ENCODE peak calls at places on chromosomes 7 and 10, in ten cellular contexts. I, C, J, U, M, X, F, Q, T and D are unnamed samples.

GRCh38 chr10:118924493-118924892 is 105.0 kb upstream of the NANOS1 start:
- DNase-seq in I (no peak), C (no peak), J (no peak), U (no peak), M (no peak), X (peak), F (no peak), Q (no peak), T (no peak), D (no peak)

GRCh38 chr10:48404646-48405045 is 98.2 kb downstream of the MAPK8 start:
- DNase-seq in I (no peak), C (no peak), J (no peak), U (no peak), M (no peak), X (no peak), F (no peak), Q (no peak), T (no peak), D (no peak)

GRCh38 chr7:29308424-29308823 is 113.8 kb downstream of the CHN2 start:
- DNase-seq in I (no peak), C (no peak), J (no peak), U (no peak), M (no peak), X (no peak), F (no peak), Q (no peak), T (no peak), D (no peak)

GRCh38 chr10:114021135-114021534 is 22.5 kb upstream of the ADRB1 start:
- DNase-seq in I (no peak), C (no peak), J (no peak), U (no peak), M (peak), X (no peak), F (no peak), Q (no peak), T (peak), D (no peak)

GRCh38 chr7:1476859-1477258 is 17.6 kb upstream of the MICALL2 start:
- DNase-seq in I (no peak), C (no peak), J (no peak), U (no peak), M (no peak), X (no peak), F (no peak), Q (no peak), T (no peak), D (no peak)

GRCh38 chr7:1361016-1361755 is 98.1 kb downstream of the MICALL2 start:
- DNase-seq in I (no peak), C (no peak), J (no peak), U (peak), M (no peak), X (no peak), F (no peak), Q (no peak), T (no peak), D (no peak)

GRCh38 chr7:87534072-87534471 is 58.6 kb upstream of the ABCB4 start:
- DNase-seq in I (no peak), C (no peak), J (no peak), U (no peak), M (no peak), X (no peak), F (no peak), Q (no peak), T (no peak), D (no peak)

GRCh38 chr7:137967143-137968018 is 34.5 kb downstream of the CREB3L2 start:
- DNase-seq in I (no peak), C (no peak), J (no peak), U (no peak), M (no peak), X (no peak), F (no peak), Q (no peak), T (no peak), D (no peak)

GRCh38 chr10:28111712-28112111 is 112.8 kb upstream of the ODAD2 start:
- DNase-seq in I (no peak), C (no peak), J (no peak), U (no peak), M (no peak), X (no peak), F (no peak), Q (no peak), T (no peak), D (no peak)

GRCh38 chr7:17444673-17445072 is 146.2 kb downstream of the AHR start:
- DNase-seq in I (no peak), C (no peak), J (no peak), U (no peak), M (no peak), X (no peak), F (peak), Q (no peak), T (no peak), D (no peak)